ENCODE peak calls at places on chromosome 5, in nine cellular contexts. Y is RPMI8226, W is adipocyte, I is iris pigment epithelial cell, M is NCI-H2029 treated with DMSO at 0.1 percent for 48 hours, J is dorsolateral prefrontal cortex, S is fibroblast of the conjunctiva, A is RPMI7951, G is activated B cell treated with CpG ODN at 0.5 μM for 24 hours. N is an unnamed sample.

GRCh38 chr5:35674049-35674448 is 56.4 kb downstream of the SPEF2 start:
- DNase-seq in A (no peak), J (no peak), Y (no peak), W (no peak), G (no peak), M (no peak), S (no peak), I (no peak), N (no peak)

GRCh38 chr5:39376293-39376714 is 12.0 kb upstream of the C9 start:
- DNase-seq in W (peak; percentile 74), M (peak; percentile 1), J (no peak), G (no peak), A (peak; percentile 45), Y (peak; percentile 68), I (peak; percentile 45), S (peak; percentile 27), N (peak; percentile 67)

GRCh38 chr5:180471866-180472265 is 22.3 kb upstream of the CNOT6 start:
- DNase-seq in A (no peak), G (no peak), M (no peak), J (peak; percentile 17), W (no peak), I (no peak), Y (no peak), S (no peak), N (no peak)

GRCh38 chr5:179317411-179318192 is 27.7 kb downstream of the ADAMTS2 start:
- DNase-seq in A (no peak), I (no peak), J (peak; percentile 35), G (no peak), S (no peak), Y (no peak), M (no peak), W (no peak), N (no peak)

GRCh38 chr5:172423379-172424110 is 30.8 kb downstream of the SH3PXD2B start:
- DNase-seq in I (no peak), Y (no peak), A (no peak), W (no peak), S (no peak), G (no peak), M (no peak), J (no peak), N (no peak)

GRCh38 chr5:103919526-103919925 is 356.9 kb upstream of the NUDT12 start:
- DNase-seq in A (no peak), W (peak; percentile 44), Y (no peak), S (no peak), J (no peak), G (no peak), I (no peak), M (no peak), N (no peak)

GRCh38 chr5:177018341-177018740 is 4.2 kb upstream of the ZNF346 start:
- DNase-seq in S (no peak), M (no peak), I (no peak), J (no peak), W (no peak), A (no peak), Y (no peak), G (no peak), N (peak; percentile 15)

GRCh38 chr5:67799732-67800234 is 415.8 kb upstream of the PIK3R1 start:
- DNase-seq in A (peak; percentile 20), W (peak; percentile 74), J (no peak), I (peak; percentile 10), G (no peak), Y (no peak), S (peak; percentile 42), M (no peak), N (peak; percentile 19)

GRCh38 chr5:18465833-18466681 is 831.8 kb downstream of the TAF11L14 start:
- DNase-seq in M (peak; percentile 27), S (peak; percentile 47), Y (peak; percentile 56), I (peak; percentile 50), G (no peak), W (peak; percentile 78), A (peak; percentile 68), J (peak; percentile 42), N (peak; percentile 73)

GRCh38 chr5:157020508-157021213 is 38.3 kb downstream of the HAVCR1 start:
- DNase-seq in M (no peak), G (no peak), W (no peak), S (no peak), A (no peak), J (no peak), Y (no peak), I (no peak), N (no peak)

GRCh38 chr5:172280937-172281336 is 2.6 kb downstream of the UBTD2 start:
- DNase-seq in W (peak; percentile 94), Y (no peak), G (no peak), A (peak; percentile 32), I (peak; percentile 79), J (no peak), S (peak; percentile 81), M (no peak), N (peak; percentile 87)

GRCh38 chr5:136042665-136043121 is 13.9 kb downstream of the TGFBI start:
- DNase-seq in J (no peak), G (no peak), Y (no peak), M (no peak), A (peak; percentile 91), W (no peak), I (peak; percentile 70), S (no peak), N (peak; percentile 68)

GRCh38 chr5:122295138-122295537 is 16.9 kb upstream of the SNCAIP start:
- DNase-seq in M (no peak), G (no peak), A (no peak), S (no peak), I (no peak), Y (peak; percentile 55), J (no peak), W (no peak), N (peak; percentile 17)

GRCh38 chr5:116959843-116960242 is 385.2 kb upstream of the SEMA6A start:
- DNase-seq in I (no peak), A (no peak), M (no peak), S (no peak), Y (no peak), W (no peak), G (no peak), J (no peak), N (no peak)

GRCh38 chr5:150580917-150581316 is 59.5 kb upstream of the SYNPO start:
- DNase-seq in A (no peak), I (no peak), S (no peak), Y (no peak), W (no peak), G (no peak), M (no peak), J (no peak), N (no peak)

GRCh38 chr5:97297063-97297715 is 114.1 kb upstream of the RIOK2 start:
- DNase-seq in Y (peak; percentile 60), G (no peak), A (peak; percentile 40), M (no peak), I (peak; percentile 6), S (no peak), J (no peak), W (peak; percentile 40), N (peak; percentile 56)

GRCh38 chr5:1882337-1883119 is at the start of gene IRX4:
- DNase-seq in A (peak; percentile 6), I (peak; percentile 17), S (no peak), M (no peak), W (peak; percentile 3), Y (no peak), J (no peak), G (no peak), N (no peak)

GRCh38 chr5:88836195-88836838 is 46.7 kb downstream of the MEF2C start:
- DNase-seq in G (no peak), M (no peak), A (peak; percentile 65), I (no peak), J (no peak), S (no peak), W (peak; percentile 30), Y (no peak), N (peak; percentile 2)